ENCODE peak calls at places on chromosomes 7 and 10, in nine cellular contexts. N, J, S, K, Y, M, A, V and G are unnamed samples.

GRCh38 chr10:114767101-114767588 is 54.4 kb upstream of the FHIP2A start:
- DNase-seq in N (no peak), J (peak), S (no peak), K (no peak), Y (peak), M (no peak), A (no peak), V (no peak), G (peak)

GRCh38 chr7:20280475-20281351 is 50.0 kb upstream of the ITGB8 start:
- DNase-seq in N (no peak), J (peak), S (no peak), K (no peak), Y (peak), M (no peak), A (peak), V (no peak), G (peak)

GRCh38 chr7:73828107-73828803 is 2.5 kb upstream of the CLDN4 start:
- DNase-seq in N (no peak), J (peak), S (no peak), K (no peak), Y (peak), M (no peak), A (no peak), V (no peak), G (no peak)

GRCh38 chr7:255721-256361 is 34.1 kb upstream of the FOXL3 start:
- DNase-seq in N (no peak), J (no peak), S (no peak), K (peak), Y (no peak), M (no peak), A (no peak), V (no peak), G (no peak)

GRCh38 chr10:3538291-3538849 is 246.6 kb downstream of the KLF6 start:
- DNase-seq in N (no peak), J (peak), S (no peak), K (no peak), Y (no peak), M (no peak), A (no peak), V (no peak), G (no peak)

GRCh38 chr10:11539191-11539868 is 72.1 kb downstream of the USP6NL start:
- DNase-seq in N (no peak), J (peak), S (no peak), K (no peak), Y (peak), M (no peak), A (no peak), V (no peak), G (no peak)

GRCh38 chr10:45239642-45240041 is 75.8 kb downstream of the OR13A1 start:
- DNase-seq in N (no peak), J (no peak), S (no peak), K (no peak), Y (peak), M (no peak), A (no peak), V (no peak), G (peak)

GRCh38 chr7:363626-364025 is 73.7 kb downstream of the FOXL3 start:
- DNase-seq in N (no peak), J (no peak), S (no peak), K (peak), Y (no peak), M (no peak), A (no peak), V (no peak), G (no peak)

GRCh38 chr10:68955414-68955785 is 570 bp upstream of the DDX21 start:
- DNase-seq in N (peak), J (peak), S (no peak), K (no peak), Y (peak), M (no peak), A (no peak), V (no peak), G (no peak)

GRCh38 chr10:1670541-1671365 is 66.6 kb downstream of the ADARB2 start:
- DNase-seq in N (no peak), J (no peak), S (no peak), K (no peak), Y (no peak), M (no peak), A (no peak), V (no peak), G (no peak)

GRCh38 chr10:120415709-120416330 is 41.2 kb upstream of the PLPP4 start:
- DNase-seq in N (no peak), J (no peak), S (no peak), K (no peak), Y (peak), M (peak), A (peak), V (no peak), G (peak)

GRCh38 chr10:14062528-14063260 is 268.0 kb downstream of the FRMD4A start:
- DNase-seq in N (no peak), J (no peak), S (no peak), K (no peak), Y (no peak), M (peak), A (no peak), V (no peak), G (no peak)

GRCh38 chr10:62632071-62632809 is 172.3 kb upstream of the ADO start:
- DNase-seq in N (no peak), J (peak), S (peak), K (peak), Y (no peak), M (no peak), A (no peak), V (no peak), G (no peak)

GRCh38 chr10:58291538-58292174 is 22.7 kb downstream of the CISD1 start:
- DNase-seq in N (peak), J (peak), S (no peak), K (no peak), Y (peak), M (no peak), A (no peak), V (no peak), G (no peak)

GRCh38 chr10:112895292-112895691 is 54.8 kb upstream of the TCF7L2 start:
- DNase-seq in N (no peak), J (no peak), S (no peak), K (no peak), Y (no peak), M (no peak), A (no peak), V (no peak), G (no peak)

GRCh38 chr10:122854648-122855047 is 9.0 kb upstream of the CUZD1 start:
- DNase-seq in N (no peak), J (peak), S (no peak), K (no peak), Y (peak), M (peak), A (peak), V (no peak), G (peak)

GRCh38 chr7:11207565-11207964 is 233.9 kb downstream of the PHF14 start:
- DNase-seq in N (no peak), J (no peak), S (no peak), K (no peak), Y (no peak), M (no peak), A (no peak), V (no peak), G (no peak)

GRCh38 chr7:124908258-124908657 is 21.4 kb downstream of the POT1 start:
- DNase-seq in N (no peak), J (no peak), S (no peak), K (no peak), Y (no peak), M (no peak), A (peak), V (no peak), G (no peak)

GRCh38 chr7:98107313-98107691 is 640 bp downstream of the LMTK2 start:
- DNase-seq in N (no peak), J (peak), S (no peak), K (no peak), Y (peak), M (no peak), A (no peak), V (no peak), G (no peak)

GRCh38 chr7:129401968-129402860 is 32.0 kb upstream of the STRIP2 start:
- DNase-seq in N (peak), J (peak), S (no peak), K (no peak), Y (no peak), M (no peak), A (no peak), V (no peak), G (no peak)

GRCh38 chr7:137094-137861 is 55.1 kb upstream of the FAM20C start:
- DNase-seq in N (no peak), J (no peak), S (no peak), K (peak), Y (no peak), M (no peak), A (no peak), V (no peak), G (no peak)

GRCh38 chr10:7192831-7193348 is 217.9 kb downstream of the SFMBT2 start:
- DNase-seq in N (no peak), J (no peak), S (no peak), K (no peak), Y (no peak), M (no peak), A (no peak), V (peak), G (no peak)

GRCh38 chr10:5563237-5563961 is 38.6 kb downstream of the CALML3 start:
- DNase-seq in N (no peak), J (no peak), S (no peak), K (peak), Y (peak), M (no peak), A (no peak), V (no peak), G (no peak)

GRCh38 chr10:69902835-69903535 is 101.3 kb downstream of the COL13A1 start:
- DNase-seq in N (no peak), J (no peak), S (no peak), K (no peak), Y (no peak), M (no peak), A (no peak), V (no peak), G (no peak)

GRCh38 chr10:7908541-7909210 is 90.4 kb downstream of the TAF3 start:
- DNase-seq in N (no peak), J (peak), S (no peak), K (no peak), Y (no peak), M (no peak), A (no peak), V (no peak), G (no peak)

GRCh38 chr7:154833839-154834238 is 169.1 kb downstream of the PAXIP1 start:
- DNase-seq in N (no peak), J (no peak), S (no peak), K (no peak), Y (no peak), M (no peak), A (no peak), V (no peak), G (no peak)

GRCh38 chr7:5360451-5360850 is 63.2 kb downstream of the TNRC18 start:
- DNase-seq in N (no peak), J (no peak), S (no peak), K (no peak), Y (no peak), M (no peak), A (no peak), V (no peak), G (no peak)

GRCh38 chr7:83271212-83272099 is 108.8 kb upstream of the PCLO start:
- DNase-seq in N (peak), J (peak), S (no peak), K (no peak), Y (peak), M (peak), A (peak), V (no peak), G (peak)

GRCh38 chr10:65501259-65501658 is 1424.6 kb upstream of the LRRTM3 start:
- DNase-seq in N (no peak), J (peak), S (no peak), K (no peak), Y (no peak), M (no peak), A (no peak), V (no peak), G (no peak)

GRCh38 chr7:68258569-68258968 is 1261.9 kb downstream of the TYW1 start:
- DNase-seq in N (no peak), J (no peak), S (no peak), K (no peak), Y (no peak), M (no peak), A (no peak), V (no peak), G (no peak)

GRCh38 chr7:17298840-17299476 is 506 bp downstream of the AHR start:
- DNase-seq in N (peak), J (peak), S (no peak), K (peak), Y (peak), M (no peak), A (no peak), V (no peak), G (no peak)

GRCh38 chr7:54541941-54542618 is at the start of gene VSTM2A:
- DNase-seq in N (peak), J (peak), S (no peak), K (peak), Y (peak), M (no peak), A (no peak), V (no peak), G (no peak)

GRCh38 chr7:88331322-88331721 is 24.6 kb upstream of the STEAP4 start:
- DNase-seq in N (no peak), J (no peak), S (no peak), K (no peak), Y (no peak), M (no peak), A (no peak), V (no peak), G (no peak)

GRCh38 chr7:98467570-98468312 is 66.9 kb upstream of the BAIAP2L1 start:
- DNase-seq in N (peak), J (no peak), S (no peak), K (no peak), Y (no peak), M (no peak), A (no peak), V (no peak), G (no peak)

GRCh38 chr7:41698726-41699125 is 4.2 kb downstream of the INHBA start:
- DNase-seq in N (no peak), J (no peak), S (no peak), K (no peak), Y (no peak), M (no peak), A (peak), V (no peak), G (no peak)